ENCODE peak calls at places on chromosomes 16 and 17, in six cellular contexts. A, Y, S, H, W and V are unnamed samples.

GRCh38 chr16:11955713-11956123 is 9.3 kb upstream of the TNFRSF17 start:
- DNase-seq in A (no peak), W (no peak), H (no peak), S (peak; percentile 43), Y (no peak), V (no peak)

GRCh38 chr17:57783338-57783742 is 38.2 kb upstream of the CCDC182 start:
- DNase-seq in H (no peak), A (peak; percentile 80), Y (peak; percentile 84), W (peak; percentile 69), S (peak; percentile 71), V (peak; percentile 19)

GRCh38 chr16:12027091-12027490 is 50.6 kb downstream of the SNX29 start:
- DNase-seq in H (no peak), W (no peak), Y (no peak), S (no peak), A (no peak), V (no peak)

GRCh38 chr17:8384801-8385335 is 1.9 kb upstream of the RPL26 start:
- DNase-seq in W (no peak), H (no peak), A (no peak), S (no peak), Y (peak; percentile 38), V (no peak)

GRCh38 chr16:1533443-1533951 is at the start of gene TMEM204:
- DNase-seq in S (peak; percentile 95), Y (no peak), W (peak; percentile 71), A (peak; percentile 38), H (no peak), V (peak; percentile 53)

GRCh38 chr17:17419621-17420020 is 57.2 kb upstream of the MED9 start:
- DNase-seq in S (peak; percentile 69), H (no peak), W (no peak), A (no peak), Y (no peak), V (no peak)

GRCh38 chr17:63442549-63443035 is 3.5 kb downstream of the CYB561 start:
- DNase-seq in S (no peak), A (no peak), W (no peak), Y (no peak), H (no peak), V (no peak)

GRCh38 chr17:73199751-73200317 is 7.0 kb downstream of the COG1 start:
- DNase-seq in Y (no peak), H (no peak), W (no peak), S (no peak), A (no peak), V (no peak)

GRCh38 chr17:64174686-64175456 is 44.9 kb upstream of the ERN1 start:
- DNase-seq in Y (no peak), A (no peak), W (peak; percentile 74), S (no peak), H (no peak), V (no peak)

GRCh38 chr17:44333371-44333770 is 8.7 kb upstream of the SLC25A39 start:
- DNase-seq in A (no peak), H (no peak), W (peak; percentile 85), S (no peak), Y (no peak), V (no peak)

GRCh38 chr17:27649929-27650328 is 18.9 kb downstream of the LGALS9 start:
- DNase-seq in S (peak; percentile 75), A (peak; percentile 58), W (peak; percentile 43), Y (no peak), H (no peak), V (peak; percentile 24)

GRCh38 chr17:32461853-32462617 is 17.7 kb downstream of the PSMD11 start:
- DNase-seq in Y (peak; percentile 71), S (no peak), A (peak; percentile 51), H (no peak), W (no peak), V (no peak)

GRCh38 chr16:53022374-53022773 is 30.3 kb downstream of the CHD9NB start:
- DNase-seq in A (peak; percentile 39), S (no peak), H (no peak), W (peak; percentile 22), Y (peak; percentile 69), V (no peak)

GRCh38 chr16:28187595-28188004 is 24.2 kb downstream of the XPO6 start:
- DNase-seq in H (peak; percentile 73), S (no peak), A (no peak), Y (no peak), W (no peak), V (no peak)

GRCh38 chr17:78762007-78762406 is 20.1 kb downstream of the CYTH1 start:
- DNase-seq in A (no peak), H (no peak), W (no peak), Y (no peak), S (no peak), V (no peak)

GRCh38 chr17:58333396-58334207 is 5.0 kb upstream of the TSPOAP1 start:
- DNase-seq in A (no peak), Y (no peak), W (no peak), S (no peak), H (no peak), V (no peak)

GRCh38 chr17:80265205-80266068 is 4.8 kb downstream of the RNF213 start:
- DNase-seq in A (no peak), Y (no peak), S (no peak), H (peak; percentile 84), W (no peak), V (no peak)

DNA sequence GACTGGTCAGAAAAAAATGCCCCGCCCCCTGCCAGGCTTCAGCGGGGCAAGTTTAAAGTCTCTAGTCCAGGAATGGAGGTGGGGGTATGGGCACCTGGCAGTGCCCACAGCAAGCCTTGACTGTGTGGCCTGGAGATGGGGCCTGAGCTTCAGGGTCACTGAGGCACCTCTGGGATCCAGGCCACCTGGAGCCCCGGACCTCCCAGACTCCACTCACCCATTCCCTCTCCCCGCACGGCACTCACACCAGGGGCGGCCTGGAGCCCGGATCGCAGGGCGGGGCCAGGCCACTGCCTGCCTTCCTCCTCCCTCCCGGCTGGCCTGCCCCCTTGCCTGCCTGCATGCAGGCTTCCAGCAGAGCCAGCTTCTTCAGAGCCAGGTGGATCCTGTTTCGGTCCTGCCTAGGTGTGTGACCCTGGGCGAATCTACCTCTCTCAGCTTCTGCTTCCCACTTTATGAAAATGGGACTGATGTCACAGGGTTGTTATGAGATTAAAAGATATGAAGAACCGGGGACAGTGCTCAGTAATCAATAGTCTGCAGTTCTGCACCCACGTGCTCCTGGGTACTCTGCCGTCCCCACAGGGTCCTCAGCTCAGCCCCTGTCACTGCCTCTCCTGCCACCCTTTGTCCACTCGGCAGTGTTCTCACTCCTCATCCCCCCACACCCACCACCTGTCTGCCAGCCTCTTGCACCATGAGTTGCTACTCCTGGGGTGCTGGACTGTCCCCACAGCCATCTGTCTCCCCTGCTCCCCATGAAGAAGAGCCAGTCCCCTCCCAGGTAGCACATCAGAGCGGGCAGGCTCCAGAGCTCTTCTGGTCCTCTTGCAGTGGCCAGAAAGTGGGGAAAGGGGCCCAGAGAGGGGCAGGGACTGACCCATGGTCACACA is 1.2 kb upstream of the TCAP start:
- DNase-seq in H (no peak), A (peak; percentile 66), S (no peak), W (no peak), Y (peak; percentile 88), V (no peak)
- H3K4me1 ChIP-seq in H (no peaks in the 10 kb centered on the region), A (peaks cover 89% of the 10 kb centered on the region), S (peaks cover 50% of the 10 kb centered on the region), W (peaks cover 95% of the 10 kb centered on the region), Y (peaks cover 61% of the 10 kb centered on the region), V (peaks cover 48% of the 10 kb centered on the region)

DNA sequence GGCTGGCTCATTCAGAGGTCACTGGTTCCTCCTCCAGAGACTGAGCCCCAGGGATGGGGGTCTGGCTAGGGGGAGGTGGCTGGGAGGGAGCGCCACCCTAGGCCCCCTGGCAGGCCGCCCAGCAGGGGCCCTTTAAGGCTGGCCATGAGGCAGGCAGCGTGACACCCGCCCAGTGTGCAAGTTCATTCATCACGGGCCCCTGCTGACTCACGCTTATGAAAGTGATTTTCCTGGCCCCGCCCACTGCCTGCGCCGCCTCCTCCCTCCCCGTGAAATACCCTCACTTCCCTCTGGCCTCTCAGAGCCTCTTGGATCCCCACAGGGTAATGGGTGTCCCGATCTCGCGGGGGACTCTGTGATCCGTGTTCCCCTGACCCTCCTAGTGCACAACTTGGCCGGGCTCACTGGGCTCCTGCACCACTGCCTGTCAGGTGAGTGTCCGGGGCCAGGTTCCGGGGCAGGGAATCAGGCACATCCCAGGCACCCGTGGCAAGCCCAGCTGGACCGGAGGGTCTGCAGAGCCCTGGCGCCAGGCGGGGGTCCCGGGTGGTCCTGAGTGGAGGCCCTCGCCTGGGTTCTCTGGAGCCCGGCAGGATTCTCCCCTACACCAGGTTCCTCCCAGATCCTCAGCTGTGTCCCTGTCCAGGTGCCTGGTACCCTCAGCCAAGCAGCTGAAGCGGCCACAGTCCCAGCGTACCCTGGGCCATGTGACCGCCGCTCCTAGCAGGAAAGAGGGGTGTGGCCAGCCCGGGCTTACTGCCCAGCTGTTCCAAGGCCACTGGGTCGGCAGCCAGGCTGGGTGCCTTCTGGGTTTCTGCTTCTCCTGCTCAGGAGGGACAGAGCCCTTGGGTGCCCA is at the start of gene OSGIN1:
- DNase-seq in A (peak; percentile 96), W (peak; percentile 96), Y (peak; percentile 90), S (peak; percentile 98), H (peak; percentile 25), V (peak; percentile 94)
- H3K27ac ChIP-seq in A (peak within 1 kb of the TSS; percentile 94), W (peak within 1 kb of the TSS; percentile 96), Y (peak within 1 kb of the TSS; percentile 98), S (peak within 1 kb of the TSS; percentile 93), H (no peak within 1 kb of the TSS), V (peak within 1 kb of the TSS; percentile 91)

DNA sequence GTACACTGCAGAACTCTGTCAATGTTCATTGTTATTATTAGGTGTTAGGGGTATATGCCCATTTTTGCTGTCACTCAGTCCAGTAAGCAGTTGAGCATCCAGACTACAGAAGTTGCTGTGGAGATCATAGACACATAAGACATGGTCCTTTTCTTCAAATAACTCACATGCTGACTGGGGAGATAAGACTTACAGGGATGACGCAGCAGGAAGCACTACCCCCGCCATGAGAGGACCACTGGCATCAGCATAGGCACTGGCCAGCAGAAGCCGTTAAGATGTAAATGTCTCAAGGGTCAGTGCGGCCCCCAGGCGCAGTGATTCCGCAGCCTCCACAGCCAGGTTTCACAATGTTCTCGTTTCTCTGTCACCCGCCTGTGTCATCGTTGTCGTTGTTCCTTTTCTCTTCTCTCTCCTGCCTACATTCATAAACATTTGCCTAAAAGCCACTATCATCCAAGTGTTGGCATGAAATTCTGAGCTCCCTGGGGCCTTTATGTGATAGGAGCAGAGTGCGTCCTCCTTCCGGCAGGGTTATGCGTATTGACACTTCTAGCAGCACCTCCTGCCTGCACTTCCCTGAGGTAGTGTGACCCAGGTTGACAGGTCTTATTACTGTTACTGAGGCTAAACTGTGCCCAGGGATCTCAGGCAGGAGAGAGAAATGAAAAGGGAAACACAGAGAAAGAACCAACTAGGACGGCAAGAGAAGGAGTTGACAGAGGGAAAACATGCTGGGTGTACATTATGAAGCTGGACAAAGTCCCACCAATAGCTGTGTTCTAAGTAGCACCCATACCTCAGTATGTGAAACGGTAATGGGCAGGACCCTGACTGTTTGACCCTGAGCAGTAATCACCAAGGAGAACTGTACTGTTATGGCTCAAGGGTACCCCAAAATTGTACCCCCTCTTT is 17.9 kb downstream of the TANGO6 start:
- DNase-seq in W (no peak), Y (no peak), S (no peak), H (no peak), A (no peak), V (no peak)
- TF ChIP-seq EP300 in W (no peak), Y (no peak), S (no peak), H (no peak), A (no peak), V (no peak)

DNA sequence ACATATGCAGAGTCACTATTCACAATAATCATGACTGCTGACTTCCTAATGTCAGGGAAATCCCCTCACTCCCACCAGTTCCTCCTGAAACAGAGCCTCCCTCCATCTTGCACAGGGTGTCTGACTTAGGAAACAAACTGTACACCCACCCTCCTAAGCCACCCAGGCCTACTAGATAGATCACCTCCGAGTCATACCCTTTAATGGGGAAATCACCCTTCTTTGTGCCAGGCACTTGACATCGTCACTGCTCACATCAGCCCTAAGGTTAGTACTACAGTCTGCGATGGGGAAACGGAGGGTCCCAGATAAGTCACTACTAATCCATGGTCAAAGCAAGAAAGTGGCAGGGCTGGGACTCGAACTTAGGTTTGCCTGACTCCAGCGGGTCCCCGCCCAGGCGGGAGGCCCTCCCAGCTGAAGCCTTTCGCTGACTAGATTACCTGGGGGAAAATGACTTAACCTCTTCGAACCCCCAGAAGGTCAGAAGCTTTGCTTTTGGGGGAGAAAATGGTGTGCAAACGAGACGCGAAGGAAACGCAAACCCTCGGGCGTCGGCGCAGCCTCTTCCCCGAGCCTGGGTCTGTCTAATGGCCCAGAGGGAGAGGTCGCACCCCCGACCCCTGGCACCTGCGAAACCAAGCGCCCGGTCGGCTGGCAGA is 3.4 kb upstream of the MLLT6 start:
- DNase-seq in S (no peak), H (peak; percentile 86), A (no peak), W (peak; percentile 55), Y (peak; percentile 63), V (no peak)
- H3K4me1 ChIP-seq in S (peaks cover 40% of the 10 kb centered on the region), H (peaks cover 24% of the 10 kb centered on the region), A (peaks cover 45% of the 10 kb centered on the region), W (peaks cover 34% of the 10 kb centered on the region), Y (peaks cover 44% of the 10 kb centered on the region), V (peaks cover 12% of the 10 kb centered on the region)